ENCODE peak calls at places on chromosomes 11 and 22, in eight cellular contexts. B, Y, D, C, X, K, J and N are unnamed samples.

GRCh38 chr11:44889266-44889665 is 61.4 kb downstream of the TP53I11 start:
- DNase-seq in C (no peak), B (no peak), J (no peak), X (no peak), Y (no peak), D (no peak), K (no peak), N (no peak)

GRCh38 chr11:68021167-68021787 is 9.2 kb upstream of the NDUFS8 start:
- DNase-seq in B (no peak), Y (no peak), C (no peak), K (peak), J (no peak), X (no peak), D (peak), N (no peak)

GRCh38 chr11:100815787-100816330 is 128.8 kb downstream of the ARHGAP42 start:
- DNase-seq in B (no peak), Y (no peak), K (no peak), C (no peak), X (no peak), J (no peak), D (no peak), N (no peak)

GRCh38 chr11:2747236-2748015 is 47.6 kb upstream of the KCNQ1OT1 start:
- DNase-seq in B (peak), K (no peak), Y (peak), X (peak), D (no peak), C (no peak), J (no peak), N (peak)

GRCh38 chr22:45101828-45102227 is 61.9 kb upstream of the NUP50 start:
- DNase-seq in D (peak), X (no peak), B (peak), J (no peak), C (peak), K (peak), Y (peak), N (peak)

GRCh38 chr11:69926376-69927050 is 107.3 kb upstream of the FGF3 start:
- DNase-seq in Y (no peak), D (no peak), B (peak), K (no peak), J (no peak), C (no peak), X (no peak), N (no peak)

GRCh38 chr11:3808846-3809623 is 675 bp downstream of the PGAP2 start:
- DNase-seq in X (no peak), J (peak), B (no peak), K (peak), D (peak), C (peak), Y (no peak), N (peak)

GRCh38 chr11:64673279-64673678 is 49.7 kb downstream of the NRXN2 start:
- DNase-seq in C (no peak), K (no peak), X (no peak), Y (no peak), B (no peak), J (no peak), D (no peak), N (no peak)

GRCh38 chr22:47782461-47783075 is 1020.1 kb downstream of the TBC1D22A start:
- DNase-seq in B (no peak), J (no peak), Y (no peak), C (no peak), D (no peak), X (no peak), K (no peak), N (no peak)

GRCh38 chr11:10407055-10407454 is 48.0 kb upstream of the AMPD3 start:
- DNase-seq in B (no peak), J (peak), D (no peak), C (no peak), Y (no peak), X (no peak), K (no peak), N (no peak)

GRCh38 chr11:45766469-45766868 is 38.5 kb upstream of the SLC35C1 start:
- DNase-seq in K (peak), B (no peak), X (no peak), J (no peak), Y (no peak), D (no peak), C (no peak), N (no peak)

GRCh38 chr11:134289167-134289566 is 13.0 kb downstream of the GLB1L3 start:
- DNase-seq in C (no peak), J (no peak), Y (no peak), X (no peak), K (no peak), D (no peak), B (no peak), N (no peak)

GRCh38 chr11:116459233-116459632 is 313.6 kb downstream of the BUD13 start:
- DNase-seq in Y (peak), C (no peak), B (no peak), D (peak), J (no peak), X (no peak), K (no peak), N (no peak)

GRCh38 chr22:17477401-17477833 is 85.9 kb upstream of the SLC25A18 start:
- DNase-seq in D (no peak), J (no peak), K (no peak), B (no peak), C (no peak), Y (peak), X (no peak), N (no peak)

GRCh38 chr11:47004595-47005033 is 68.1 kb downstream of the CSTPP1 start:
- DNase-seq in K (peak), C (peak), X (peak), D (peak), B (peak), J (no peak), Y (peak), N (peak)

GRCh38 chr11:30487200-30487898 is 98.8 kb downstream of the MPPED2 start:
- DNase-seq in K (no peak), Y (no peak), X (peak), B (peak), D (peak), J (no peak), C (no peak), N (no peak)

GRCh38 chr11:34747261-34747660 is 126.4 kb downstream of the EHF start:
- DNase-seq in C (no peak), K (no peak), J (no peak), Y (no peak), X (no peak), B (no peak), D (no peak), N (no peak)

GRCh38 chr11:42013656-42014201 is 554.3 kb upstream of the LRRC4C start:
- DNase-seq in C (no peak), K (no peak), X (no peak), D (no peak), B (no peak), Y (no peak), J (no peak), N (no peak)

GRCh38 chr11:116331381-116331780 is 441.4 kb downstream of the BUD13 start:
- DNase-seq in K (no peak), Y (no peak), B (no peak), D (no peak), J (no peak), X (no peak), C (no peak), N (no peak)

GRCh38 chr11:27386176-27386575 is 23.2 kb upstream of the CCDC34 start:
- DNase-seq in Y (no peak), B (no peak), J (no peak), X (no peak), K (no peak), C (no peak), D (no peak), N (no peak)

GRCh38 chr22:40597541-40598453 is 38.7 kb downstream of the MRTFA start:
- DNase-seq in B (no peak), C (no peak), D (no peak), K (peak), J (no peak), Y (no peak), X (no peak), N (peak)

GRCh38 chr11:67492801-67493547 is 10.1 kb downstream of the AIP start:
- DNase-seq in Y (no peak), K (no peak), B (no peak), C (no peak), D (no peak), X (no peak), J (no peak), N (no peak)

GRCh38 chr11:6319001-6319878 is 1.1 kb downstream of the CAVIN3 start:
- DNase-seq in J (no peak), K (peak), X (peak), B (peak), Y (peak), D (peak), C (no peak), N (no peak)

GRCh38 chr11:69552951-69553350 is 71.5 kb downstream of the LINC01488 start:
- DNase-seq in X (peak), D (no peak), Y (no peak), B (peak), K (no peak), J (no peak), C (no peak), N (no peak)

GRCh38 chr11:72722050-72722748 is 30.0 kb downstream of the ARAP1 start:
- DNase-seq in C (peak), J (peak), B (peak), X (peak), D (peak), K (peak), Y (peak), N (peak)

GRCh38 chr11:110891411-110891810 is 179.2 kb upstream of the ARHGAP20 start:
- DNase-seq in J (no peak), Y (no peak), D (no peak), C (no peak), K (no peak), X (no peak), B (no peak), N (no peak)

GRCh38 chr22:19919701-19920363 is 21.7 kb upstream of the COMT start:
- DNase-seq in X (no peak), J (no peak), D (no peak), C (no peak), Y (no peak), K (no peak), B (no peak), N (no peak)

GRCh38 chr11:114447444-114447843 is 8.2 kb downstream of the REXO2 start:
- DNase-seq in X (no peak), C (no peak), K (no peak), J (no peak), B (no peak), D (no peak), Y (no peak), N (no peak)

GRCh38 chr22:19885841-19886592 is 31.3 kb upstream of the GNB1L start:
- DNase-seq in J (no peak), X (peak), C (no peak), K (no peak), Y (no peak), D (no peak), B (peak), N (no peak)

GRCh38 chr22:45626198-45626651 is 45.4 kb upstream of the ATXN10 start:
- DNase-seq in J (peak), X (no peak), Y (no peak), K (peak), B (no peak), C (peak), D (peak), N (no peak)

GRCh38 chr22:43127166-43127908 is 15.9 kb downstream of the MCAT start:
- DNase-seq in Y (no peak), X (no peak), D (peak), K (peak), C (no peak), B (no peak), J (peak), N (no peak)

GRCh38 chr11:19820100-19820499 is 107.5 kb downstream of the NAV2 start:
- DNase-seq in B (no peak), K (no peak), Y (no peak), C (no peak), D (no peak), X (no peak), J (no peak), N (no peak)

GRCh38 chr11:44950625-44951472 is at the start of gene TP53I11:
- DNase-seq in K (peak), B (peak), D (peak), Y (peak), C (peak), X (peak), J (peak), N (no peak)

GRCh38 chr11:61577383-61578118 is 3.3 kb downstream of the SYT7 start:
- DNase-seq in B (no peak), K (peak), X (no peak), D (no peak), Y (no peak), J (no peak), C (no peak), N (no peak)
- TF ChIP-seq CTCF in B (peak), K (no peak), X (no peak), D (no peak), Y (no peak), J (peak), C (peak), N (no peak)

GRCh38 chr11:124760205-124760652 is 1.9 kb downstream of the ESAM start:
- DNase-seq in K (no peak), J (no peak), B (no peak), C (no peak), D (no peak), X (peak), Y (no peak), N (no peak)
- H3K4me3 ChIP-seq in K (peak), J (no peak), B (peak), C (no peak), D (no peak), X (peak), Y (peak), N (peak)

DNA sequence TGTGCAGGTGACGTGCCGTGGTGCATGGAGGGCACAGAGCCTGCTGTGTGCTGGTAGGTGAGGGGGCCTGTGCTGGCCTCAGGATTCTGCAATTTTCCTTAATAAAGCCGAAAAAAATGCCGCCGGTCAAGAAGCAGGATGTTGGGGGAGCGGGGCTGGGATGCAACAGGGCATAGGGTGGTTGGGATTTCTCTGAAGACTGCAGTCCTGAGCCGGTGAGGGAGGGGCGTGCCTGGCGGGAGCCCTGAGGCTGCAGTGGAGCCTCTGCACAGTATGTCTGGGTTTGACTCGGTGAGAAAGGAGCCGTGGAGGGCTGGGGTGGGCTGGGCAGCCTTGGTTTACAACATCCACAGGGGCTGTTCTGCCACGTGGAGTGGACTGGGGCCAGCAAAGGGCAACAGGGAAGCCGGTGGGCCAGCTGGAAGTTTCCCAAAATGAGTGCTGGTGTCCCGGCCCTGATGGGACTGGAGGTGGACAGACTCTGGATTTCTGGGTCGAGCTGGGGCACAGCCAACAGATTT is 1.3 kb downstream of the CDHR5 start:
- DNase-seq in B (peak), K (no peak), X (no peak), C (no peak), Y (peak), J (no peak), D (no peak), N (no peak)
- H3K27ac ChIP-seq in B (no peak), K (no peak), X (no peak), C (no peak), Y (no peak), J (no peak), D (peak), N (no peak)

GRCh38 chr22:33758125-33758483 is 162.2 kb downstream of the LARGE1 start:
- DNase-seq in X (no peak), C (no peak), J (no peak), Y (no peak), B (no peak), K (no peak), D (no peak), N (no peak)

GRCh38 chr22:33757443-33758124 is 162.7 kb downstream of the LARGE1 start:
- DNase-seq in Y (peak), J (no peak), K (no peak), X (no peak), C (no peak), D (no peak), B (peak), N (no peak)

GRCh38 chr22:33758961-33759360 is 161.3 kb downstream of the LARGE1 start:
- DNase-seq in Y (no peak), C (no peak), B (no peak), K (no peak), D (no peak), J (no peak), X (no peak), N (no peak)

GRCh38 chr22:33757041-33757440 is 163.2 kb downstream of the LARGE1 start:
- DNase-seq in X (no peak), J (no peak), C (no peak), Y (no peak), D (no peak), K (no peak), B (no peak), N (no peak)

DNA sequence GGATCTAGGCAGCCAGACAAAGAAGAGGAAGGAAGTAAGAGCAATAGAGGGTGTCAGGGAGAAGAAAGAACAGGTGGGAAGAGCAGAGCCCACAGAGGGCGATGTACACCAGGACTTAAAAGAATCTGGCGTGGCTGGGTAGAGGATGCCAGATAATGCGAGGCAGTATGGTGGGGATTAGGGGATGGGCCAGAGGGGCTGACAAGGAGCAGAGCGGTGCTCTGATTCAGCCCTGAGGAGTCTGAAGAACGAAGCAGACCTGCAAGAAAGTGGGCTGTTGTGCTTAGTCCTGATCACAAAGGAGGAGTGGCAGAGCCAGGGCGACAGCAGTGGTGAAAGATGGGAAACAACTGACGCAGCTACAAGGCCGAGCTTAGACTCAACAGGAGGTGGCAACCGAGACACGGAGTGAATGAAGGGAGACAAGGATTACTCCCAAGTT is 163.7 kb downstream of the LARGE1 start:
- DNase-seq in Y (no peak), K (no peak), J (no peak), X (no peak), C (no peak), D (no peak), B (no peak), N (no peak)
- TF ChIP-seq CTCF in Y (no peak), K (no peak), J (no peak), X (no peak), C (no peak), D (no peak), B (no peak), N (no peak)

GRCh38 chr11:131460931-131461330 is 90.5 kb downstream of the NTM start:
- DNase-seq in Y (no peak), X (no peak), B (no peak), C (no peak), K (no peak), D (no peak), J (no peak), N (no peak)

GRCh38 chr11:131462622-131463021 is 92.2 kb downstream of the NTM start:
- DNase-seq in J (no peak), B (no peak), C (no peak), K (no peak), X (no peak), D (no peak), Y (no peak), N (no peak)

GRCh38 chr11:131455843-131456704 is 85.7 kb downstream of the NTM start:
- DNase-seq in J (no peak), C (no peak), B (no peak), X (no peak), Y (no peak), D (no peak), K (no peak), N (no peak)

GRCh38 chr11:131458421-131458820 is 88.0 kb downstream of the NTM start:
- DNase-seq in C (no peak), J (no peak), B (no peak), D (no peak), Y (no peak), K (no peak), X (no peak), N (no peak)

GRCh38 chr11:131457163-131457562 is 86.7 kb downstream of the NTM start:
- DNase-seq in Y (no peak), J (no peak), K (no peak), B (no peak), C (no peak), X (no peak), D (no peak), N (no peak)
- H3K4me3 ChIP-seq in Y (no peak), J (no peak), K (no peak), B (no peak), C (no peak), X (no peak), D (no peak), N (no peak)

GRCh38 chr11:58912124-58912523 is 27.2 kb upstream of the GLYATL1 start:
- DNase-seq in J (no peak), D (no peak), Y (no peak), C (no peak), B (no peak), X (no peak), K (no peak), N (no peak)

GRCh38 chr11:58917159-58917765 is 22.0 kb upstream of the GLYATL1 start:
- DNase-seq in B (no peak), D (no peak), K (no peak), Y (no peak), X (no peak), J (no peak), C (no peak), N (no peak)

GRCh38 chr11:58916637-58917036 is 22.7 kb upstream of the GLYATL1 start:
- DNase-seq in X (no peak), K (no peak), Y (no peak), J (no peak), C (no peak), D (no peak), B (no peak), N (no peak)

GRCh38 chr11:58913685-58914084 is 25.6 kb upstream of the GLYATL1 start:
- DNase-seq in J (no peak), D (no peak), C (no peak), X (no peak), K (no peak), Y (no peak), B (no peak), N (no peak)

DNA sequence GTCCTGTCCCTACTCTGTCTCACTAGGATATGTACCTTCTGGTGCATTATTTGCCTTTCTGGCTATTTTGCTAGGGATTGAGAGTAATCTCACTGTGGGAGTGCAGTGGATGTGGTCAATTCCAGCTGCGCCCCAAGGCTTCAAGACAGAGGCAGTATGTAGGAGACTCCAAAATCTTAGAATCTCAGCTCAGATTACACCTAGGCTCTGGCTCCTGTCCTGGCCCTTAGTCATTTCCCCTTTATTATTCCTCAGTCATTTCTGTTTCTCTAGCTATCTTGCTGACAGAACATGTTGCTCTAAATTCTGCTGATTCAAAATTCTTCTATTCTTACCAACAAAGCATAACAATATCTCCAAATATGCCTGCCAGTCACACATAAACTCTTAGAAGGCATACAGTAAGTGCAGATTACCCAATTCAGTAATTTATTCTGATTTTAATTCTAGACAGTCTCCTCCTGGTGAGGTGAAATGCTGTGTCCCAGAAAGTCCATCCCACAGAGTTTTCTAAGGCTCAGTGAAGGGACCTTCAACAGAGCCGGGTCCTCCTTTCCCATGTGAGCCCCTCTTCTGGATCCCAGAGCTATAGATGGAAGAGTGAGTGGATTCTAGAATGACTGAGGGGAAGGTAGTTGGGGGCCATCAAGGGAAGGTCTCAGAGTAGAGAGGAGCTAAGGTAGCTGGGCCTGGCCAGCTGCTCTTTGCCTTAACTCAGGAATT is 24.3 kb upstream of the GLYATL1 start:
- DNase-seq in Y (no peak), X (no peak), C (no peak), B (no peak), K (no peak), J (no peak), D (no peak), N (no peak)
- H3K27ac ChIP-seq in Y (no peak), X (no peak), C (no peak), B (no peak), K (no peak), J (no peak), D (no peak), N (no peak)